ENCODE peak calls at places on chromosomes 12 and 14, in five cellular contexts. H is HepG2, Y is neural progenitor cell, V is cardiac muscle cell, R is sigmoid colon. B is an unnamed sample.

GRCh38 chr14:100660498-100661339 is 66.0 kb upstream of the DLK1 start:
- DNase-seq in V (no peak), Y (no peak), H (peak), R (no peak), B (no peak)

GRCh38 chr12:103566398-103566797 is 20.7 kb upstream of the STAB2 start:
- DNase-seq in H (no peak), R (no peak), Y (no peak), V (no peak), B (no peak)

GRCh38 chr12:51183816-51184215 is 10.9 kb upstream of the TFCP2 start:
- DNase-seq in Y (no peak), V (peak), R (peak), H (no peak), B (peak)

GRCh38 chr12:15605886-15606590 is 183.2 kb downstream of the EPS8 start:
- DNase-seq in R (no peak), Y (no peak), V (no peak), H (no peak), B (no peak)

GRCh38 chr12:116955382-116956021 is 44.8 kb downstream of the FBXW8 start:
- DNase-seq in H (peak), Y (no peak), V (peak), R (no peak), B (no peak)

GRCh38 chr12:89621511-89621910 is 87.1 kb downstream of the ATP2B1 start:
- DNase-seq in R (no peak), V (peak), Y (no peak), H (no peak), B (no peak)

GRCh38 chr12:9381619-9382018 is 173.4 kb upstream of the PZP start:
- DNase-seq in R (no peak), Y (no peak), H (peak), V (no peak), B (no peak)

GRCh38 chr12:6337958-6338406 is 3.9 kb downstream of the TNFRSF1A start:
- DNase-seq in V (peak), R (no peak), Y (no peak), H (peak), B (no peak)

GRCh38 chr12:25529738-25530137 is 23.3 kb downstream of the LMNTD1 start:
- DNase-seq in V (peak), R (no peak), H (no peak), Y (no peak), B (peak)

GRCh38 chr12:116542345-116542950 is 16.7 kb upstream of the MAP1LC3B2 start:
- DNase-seq in V (no peak), H (no peak), R (peak), Y (no peak), B (no peak)

GRCh38 chr14:68636597-68636996 is 156.3 kb downstream of the ZFP36L1 start:
- DNase-seq in V (no peak), R (no peak), H (no peak), Y (no peak), B (no peak)

GRCh38 chr14:43408472-43408871 is 1098.6 kb downstream of the FSCB start:
- DNase-seq in V (no peak), Y (no peak), H (no peak), R (no peak), B (no peak)

GRCh38 chr12:22285871-22286270 is 48.6 kb downstream of the ST8SIA1 start:
- DNase-seq in H (no peak), V (no peak), Y (no peak), R (no peak), B (no peak)

GRCh38 chr12:130761537-130762318 is 45.6 kb upstream of the RIMBP2 start:
- DNase-seq in Y (peak), R (peak), H (peak), V (peak), B (peak)

GRCh38 chr12:65195387-65196055 is 26.1 kb downstream of the LEMD3 start:
- DNase-seq in Y (no peak), R (no peak), V (no peak), H (no peak), B (no peak)

GRCh38 chr14:88492272-88493089 is 62.3 kb downstream of the PTPN21 start:
- DNase-seq in Y (peak), V (peak), H (peak), R (peak), B (peak)

GRCh38 chr12:130796985-130797686 is 41.9 kb downstream of the STX2 start:
- DNase-seq in V (no peak), R (no peak), H (no peak), Y (no peak), B (no peak)

GRCh38 chr12:52715416-52715815 is 12.1 kb upstream of the KRT77 start:
- DNase-seq in V (no peak), H (peak), Y (peak), R (no peak), B (no peak)

GRCh38 chr12:56020437-56021189 is at the start of gene IKZF4:
- DNase-seq in H (no peak), R (peak), Y (peak), V (peak), B (no peak)

GRCh38 chr12:92105110-92105509 is 40.5 kb downstream of the BTG1 start:
- DNase-seq in R (no peak), Y (no peak), H (no peak), V (no peak), B (no peak)

GRCh38 chr14:105138021-105138541 is 30.5 kb downstream of the JAG2 start:
- DNase-seq in H (no peak), R (peak), Y (no peak), V (no peak), B (no peak)

GRCh38 chr14:74963178-74963704 is 7.8 kb upstream of the PGF start:
- DNase-seq in R (no peak), Y (no peak), V (no peak), H (no peak), B (no peak)

GRCh38 chr14:74965770-74966153 is 10.4 kb upstream of the PGF start:
- DNase-seq in H (no peak), V (peak), R (peak), Y (no peak), B (no peak)

GRCh38 chr14:74963705-74964271 is 8.4 kb upstream of the PGF start:
- DNase-seq in V (peak), Y (no peak), R (peak), H (no peak), B (no peak)

GRCh38 chr14:74967618-74968017 is 12.2 kb upstream of the PGF start:
- DNase-seq in V (no peak), H (no peak), Y (no peak), R (no peak), B (no peak)

GRCh38 chr14:74964787-74965769 is 9.7 kb upstream of the PGF start:
- DNase-seq in V (peak), H (no peak), R (peak), Y (no peak), B (no peak)
- H3K27ac ChIP-seq in V (no peak), H (no peak), R (no peak), Y (no peak), B (no peak)

DNA sequence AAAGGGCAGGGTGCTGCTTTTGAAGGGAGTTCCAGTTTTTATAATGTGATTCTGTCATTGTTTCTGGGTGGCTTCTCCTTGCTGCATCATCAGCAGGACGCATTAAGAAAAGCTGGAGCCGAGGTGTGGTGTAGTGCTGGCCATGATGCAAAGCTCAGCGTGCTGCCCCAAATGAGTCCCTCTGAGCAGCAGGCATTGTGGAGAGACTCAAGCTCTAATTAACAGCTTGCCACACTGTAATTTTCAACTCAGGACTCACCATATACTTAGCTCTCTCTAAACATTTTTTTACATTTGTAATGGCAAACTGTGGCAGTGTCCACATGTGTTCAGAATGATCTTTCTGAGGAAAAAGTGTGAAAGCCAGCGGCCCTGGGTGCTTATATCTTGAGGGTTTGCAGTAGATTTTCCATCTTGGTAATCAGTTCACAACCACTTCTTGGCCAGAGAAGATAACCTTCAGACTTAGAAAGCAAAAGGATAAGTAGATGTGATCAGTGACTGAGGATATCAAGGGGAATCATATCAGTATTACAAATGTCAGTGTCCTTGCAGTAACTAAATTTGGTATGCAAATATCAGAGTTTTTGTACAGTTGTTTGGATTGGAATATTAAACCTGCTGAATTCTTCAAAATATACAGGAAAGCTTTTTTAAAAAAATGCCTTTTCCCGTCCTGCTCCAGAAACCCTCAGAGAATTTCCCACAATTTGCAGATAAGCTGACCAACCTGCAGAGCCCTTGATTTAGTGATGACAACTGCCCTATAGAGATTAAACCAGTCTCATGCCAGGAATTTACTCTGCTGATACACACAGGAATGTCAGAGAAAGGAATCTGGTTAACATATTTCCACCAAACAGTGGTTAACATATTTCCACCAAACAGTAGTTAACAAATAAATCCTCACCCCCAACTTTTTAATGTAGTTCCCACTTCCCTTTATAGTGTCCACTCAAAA is 63.6 kb downstream of the DAAM1 start:
- DNase-seq in R (no peak), Y (peak), H (no peak), V (peak), B (no peak)
- H3K27ac ChIP-seq in R (peak), Y (peak), H (no peak), V (peak), B (no peak)

GRCh38 chr12:81712536-81712935 is 46.6 kb downstream of the PPFIA2 start:
- DNase-seq in R (no peak), V (no peak), H (no peak), Y (no peak), B (no peak)
- H3K27ac ChIP-seq in R (no peak), V (no peak), H (no peak), Y (no peak), B (no peak)

DNA sequence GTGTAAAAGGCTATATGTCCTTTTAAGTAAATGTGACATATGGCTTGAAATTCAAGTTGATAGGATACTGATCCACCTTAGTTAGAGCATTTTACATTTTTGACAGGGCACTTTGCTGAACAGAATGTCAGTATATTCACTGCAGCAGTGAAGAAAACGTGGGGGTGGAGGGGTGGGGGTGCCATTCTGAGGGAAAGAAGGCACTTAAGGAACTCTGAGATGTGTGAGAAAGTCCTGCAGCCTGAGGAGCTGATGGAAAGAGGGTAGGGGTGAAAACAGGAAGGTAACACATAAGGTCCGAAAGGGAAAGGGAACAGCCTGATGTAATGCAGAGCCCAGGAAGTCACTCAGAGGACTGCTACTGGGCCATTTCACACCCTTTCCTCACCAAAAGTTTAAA is 265.5 kb upstream of the GRIP1 start:
- DNase-seq in V (no peak), R (no peak), Y (no peak), H (no peak), B (no peak)
- H3K27ac ChIP-seq in V (no peak), R (no peak), Y (no peak), H (no peak), B (no peak)